ENCODE peak calls at places on chromosomes 2 and 18, in ten cellular contexts. Q, Y, U, Z, K, S, A, R, G and X are unnamed samples. For H3K27me3, the result is how much of the 10 kb centered on the place peaks cover.

GRCh38 chr2:68368657-68369339 is 3.7 kb downstream of the PLEK start:
- DNase-seq in Q (no peak), Y (no peak), U (no peak), Z (no peak), K (peak), S (peak), A (no peak), R (no peak), G (no peak), X (peak)

GRCh38 chr18:34650121-34650545 is 60.0 kb upstream of the DTNA start:
- DNase-seq in Q (no peak), Y (no peak), U (no peak), Z (no peak), K (peak), S (peak), A (no peak), R (no peak), G (no peak), X (peak)

GRCh38 chr2:5991305-5991968 is 299.3 kb downstream of the SOX11 start:
- DNase-seq in Q (no peak), Y (no peak), U (no peak), Z (no peak), K (no peak), S (no peak), A (no peak), R (no peak), G (no peak), X (no peak)

GRCh38 chr2:36174920-36175319 is 180.7 kb upstream of the CRIM1 start:
- DNase-seq in Q (no peak), Y (no peak), U (no peak), Z (no peak), K (no peak), S (no peak), A (no peak), R (no peak), G (no peak), X (no peak)

GRCh38 chr2:33673937-33674336 is 74.8 kb upstream of the FAM98A start:
- DNase-seq in Q (peak), Y (no peak), U (no peak), Z (no peak), K (peak), S (peak), A (no peak), R (no peak), G (no peak), X (no peak)

GRCh38 chr2:27799646-27800010 is 28.1 kb downstream of the MRPL33 start:
- DNase-seq in Q (no peak), Y (no peak), U (no peak), Z (no peak), K (peak), S (no peak), A (no peak), R (no peak), G (no peak), X (peak)

GRCh38 chr2:205889073-205889472 is 196.9 kb downstream of the INO80D start:
- DNase-seq in Q (no peak), Y (no peak), U (no peak), Z (no peak), K (peak), S (peak), A (no peak), R (no peak), G (no peak), X (no peak)

GRCh38 chr18:12278153-12278764 is 24.1 kb downstream of the CIDEA start:
- DNase-seq in Q (no peak), Y (peak), U (no peak), Z (no peak), K (peak), S (peak), A (no peak), R (no peak), G (no peak), X (peak)

GRCh38 chr2:98180456-98180855 is 93.5 kb downstream of the VWA3B start:
- DNase-seq in Q (no peak), Y (no peak), U (no peak), Z (no peak), K (peak), S (no peak), A (no peak), R (no peak), G (no peak), X (no peak)

GRCh38 chr18:27184115-27185024 is 738 bp downstream of the CHST9 start:
- DNase-seq in Q (no peak), Y (no peak), U (no peak), Z (no peak), K (no peak), S (no peak), A (peak), R (no peak), G (peak), X (no peak)

GRCh38 chr2:1162768-1163584 is 212.3 kb downstream of the SNTG2 start:
- DNase-seq in Q (no peak), Y (no peak), U (no peak), Z (no peak), K (peak), S (no peak), A (no peak), R (no peak), G (no peak), X (peak)

GRCh38 chr18:58567453-58568196 is 61.3 kb downstream of the ALPK2 start:
- DNase-seq in Q (no peak), Y (no peak), U (no peak), Z (no peak), K (peak), S (peak), A (no peak), R (no peak), G (no peak), X (peak)

GRCh38 chr18:69400253-69400975 is at the start of gene DOK6:
- DNase-seq in Q (no peak), Y (no peak), U (no peak), Z (no peak), K (no peak), S (peak), A (peak), R (peak), G (peak), X (peak)

GRCh38 chr2:203909946-203910476 is 26.6 kb upstream of the ICOS start:
- DNase-seq in Q (no peak), Y (no peak), U (no peak), Z (no peak), K (no peak), S (no peak), A (no peak), R (no peak), G (no peak), X (no peak)

GRCh38 chr2:61750624-61751023 is 103.2 kb downstream of the FAM161A start:
- DNase-seq in Q (no peak), Y (no peak), U (peak), Z (no peak), K (no peak), S (peak), A (no peak), R (no peak), G (no peak), X (no peak)

GRCh38 chr18:31225668-31226067 is 63.0 kb upstream of the DSC1 start:
- DNase-seq in Q (no peak), Y (peak), U (no peak), Z (no peak), K (no peak), S (peak), A (no peak), R (peak), G (no peak), X (no peak)

GRCh38 chr2:236174608-236175001 is 6.4 kb upstream of the GBX2 start:
- DNase-seq in Q (no peak), Y (no peak), U (no peak), Z (no peak), K (no peak), S (no peak), A (no peak), R (no peak), G (no peak), X (no peak)
- H3K27me3 ChIP-seq in Q (under half), Y (under half), U (half or more), Z (under half), K (under half), S (half or more), A (under half), R (under half), G (half or more), X (under half)

DNA sequence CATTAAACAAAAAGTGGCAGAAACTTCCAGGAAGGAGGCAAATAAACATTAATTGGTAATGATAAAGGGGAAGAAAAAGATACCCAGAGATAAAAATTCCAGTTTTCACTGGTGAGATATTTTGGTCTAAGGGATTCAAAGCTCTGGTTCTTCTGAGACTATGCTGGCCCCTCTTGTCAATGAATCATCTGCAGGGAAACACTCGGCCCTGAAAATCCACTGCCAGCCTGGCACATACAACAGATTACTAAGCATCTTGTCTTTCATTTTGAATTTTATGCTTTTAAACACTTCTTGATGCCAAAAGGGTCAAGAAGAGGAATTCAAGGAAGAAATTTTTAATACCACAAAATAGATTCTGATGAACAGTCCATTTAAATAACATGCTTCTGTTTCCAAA is 1603.8 kb upstream of the ZEB2 start:
- DNase-seq in Q (no peak), Y (no peak), U (no peak), Z (no peak), K (no peak), S (peak), A (no peak), R (no peak), G (no peak), X (peak)
- H3K27me3 ChIP-seq in Q (under half), Y (under half), U (under half), Z (under half), K (under half), S (under half), A (under half), R (under half), G (under half), X (under half)

GRCh38 chr2:17542471-17542870 is 2.0 kb downstream of the VSNL1 start:
- DNase-seq in Q (no peak), Y (no peak), U (no peak), Z (no peak), K (no peak), S (no peak), A (no peak), R (no peak), G (no peak), X (no peak)

GRCh38 chr2:17541514-17541950 is 1.0 kb downstream of the VSNL1 start:
- DNase-seq in Q (no peak), Y (no peak), U (no peak), Z (no peak), K (no peak), S (no peak), A (no peak), R (no peak), G (no peak), X (no peak)

GRCh38 chr2:17543848-17544645 is 3.6 kb downstream of the VSNL1 start:
- DNase-seq in Q (no peak), Y (no peak), U (no peak), Z (no peak), K (peak), S (peak), A (no peak), R (no peak), G (no peak), X (no peak)

GRCh38 chr2:17540813-17541513 is 467 bp downstream of the VSNL1 start:
- DNase-seq in Q (no peak), Y (no peak), U (no peak), Z (no peak), K (no peak), S (no peak), A (no peak), R (no peak), G (no peak), X (no peak)

DNA sequence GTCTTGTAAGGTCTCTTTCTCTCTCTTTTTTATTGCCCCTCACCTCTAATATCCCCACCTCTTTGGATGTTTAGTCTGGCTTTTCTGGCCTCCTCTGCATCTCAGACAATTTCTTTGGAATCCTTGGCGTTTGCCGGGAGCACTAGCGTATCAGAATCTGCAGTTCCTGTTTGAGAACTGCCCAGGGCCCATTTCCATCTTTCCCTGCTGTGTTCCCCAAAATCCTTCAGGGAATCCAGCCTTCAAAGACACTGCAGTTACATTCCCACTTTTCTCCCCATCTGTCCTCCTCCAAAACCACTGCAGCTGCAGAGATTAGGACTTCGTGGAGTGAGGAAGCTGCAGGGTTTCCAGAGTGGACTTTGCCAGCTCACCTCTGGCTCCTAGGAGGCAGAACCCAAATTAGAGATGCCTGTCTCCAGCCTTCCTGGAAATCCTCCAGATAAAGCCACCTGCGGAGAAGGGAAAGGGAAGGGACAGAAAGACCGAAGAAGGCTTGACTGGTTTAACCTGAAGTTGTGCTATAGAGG is 2.7 kb downstream of the VSNL1 start:
- DNase-seq in Q (no peak), Y (no peak), U (no peak), Z (no peak), K (no peak), S (no peak), A (no peak), R (no peak), G (no peak), X (no peak)
- H3K27me3 ChIP-seq in Q (under half), Y (under half), U (under half), Z (under half), K (half or more), S (under half), A (under half), R (under half), G (under half), X (under half)

DNA sequence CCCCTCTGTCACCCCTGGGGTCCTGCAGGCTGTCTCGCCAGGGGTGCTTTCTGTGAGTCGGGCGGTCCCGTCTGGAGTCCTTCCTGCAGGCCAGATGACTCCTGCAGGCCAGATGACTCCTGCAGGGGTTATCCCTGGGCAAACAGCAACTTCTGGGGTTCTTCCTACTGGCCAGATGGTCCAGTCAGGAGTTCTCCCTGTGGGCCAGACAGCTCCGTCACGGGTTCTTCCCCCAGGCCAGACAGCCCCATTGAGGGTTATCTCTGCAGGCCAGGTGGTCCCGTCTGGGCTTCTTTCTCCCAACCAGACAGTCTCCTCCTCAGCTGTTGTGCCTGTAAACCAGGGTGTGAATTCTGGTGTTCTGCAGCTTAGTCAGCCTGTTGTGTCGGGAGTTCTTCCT is 27.6 kb downstream of the ADNP2 start:
- DNase-seq in Q (no peak), Y (no peak), U (no peak), Z (no peak), K (no peak), S (no peak), A (peak), R (no peak), G (no peak), X (no peak)
- H3K27me3 ChIP-seq in Q (under half), Y (under half), U (under half), Z (under half), K (under half), S (under half), A (under half), R (under half), G (under half), X (under half)

GRCh38 chr2:8892149-8892548 is 54.7 kb upstream of the KIDINS220 start:
- DNase-seq in Q (no peak), Y (no peak), U (no peak), Z (no peak), K (no peak), S (no peak), A (no peak), R (no peak), G (no peak), X (no peak)

GRCh38 chr2:8889978-8890377 is 52.6 kb upstream of the KIDINS220 start:
- DNase-seq in Q (no peak), Y (no peak), U (no peak), Z (no peak), K (peak), S (no peak), A (no peak), R (no peak), G (no peak), X (no peak)

GRCh38 chr2:8893474-8893873 is 56.1 kb upstream of the KIDINS220 start:
- DNase-seq in Q (no peak), Y (no peak), U (no peak), Z (no peak), K (no peak), S (no peak), A (no peak), R (no peak), G (no peak), X (no peak)

GRCh38 chr2:8888963-8889362 is 51.5 kb upstream of the KIDINS220 start:
- DNase-seq in Q (no peak), Y (no peak), U (no peak), Z (no peak), K (no peak), S (no peak), A (no peak), R (no peak), G (no peak), X (no peak)

DNA sequence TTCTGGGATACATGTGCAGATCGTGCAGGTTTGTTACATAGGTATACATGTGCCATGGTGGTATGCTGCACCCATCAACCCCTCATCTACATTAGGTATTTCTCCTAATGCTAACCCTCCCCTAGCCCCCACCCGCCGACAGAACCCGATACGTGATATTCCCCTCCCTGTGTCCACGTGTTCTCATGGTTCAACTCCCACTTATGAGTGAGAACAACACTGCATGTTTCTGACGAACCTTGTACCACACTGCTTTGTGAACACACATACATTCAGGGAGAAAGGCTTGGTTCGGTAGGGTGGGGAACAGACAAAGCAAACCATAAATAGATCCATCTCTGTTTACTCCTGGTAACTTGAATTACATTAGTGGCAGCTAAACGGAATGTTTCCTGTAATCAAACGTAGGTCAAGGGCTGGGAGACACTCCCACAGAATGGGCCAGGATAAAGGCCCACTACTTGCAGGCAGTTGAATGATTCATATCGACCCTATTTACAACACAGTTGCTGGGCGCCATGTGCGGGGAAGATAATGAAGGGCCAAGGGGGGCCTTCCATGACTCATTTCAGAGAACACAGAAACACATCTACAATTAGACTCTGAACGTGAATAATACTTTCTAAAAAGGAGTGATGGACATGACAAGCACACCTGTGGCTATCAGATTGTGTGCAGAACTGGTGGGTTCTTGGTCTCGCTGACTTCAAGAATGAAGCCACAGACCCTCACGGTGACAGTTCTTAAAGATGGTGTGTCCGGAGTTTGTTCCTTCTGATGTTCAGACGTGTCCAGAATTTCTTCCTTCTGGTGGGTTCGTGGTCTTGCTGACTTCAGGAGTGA is 56.8 kb upstream of the KIDINS220 start:
- DNase-seq in Q (no peak), Y (no peak), U (no peak), Z (no peak), K (no peak), S (peak), A (no peak), R (no peak), G (no peak), X (no peak)
- H3K27me3 ChIP-seq in Q (under half), Y (under half), U (under half), Z (under half), K (under half), S (under half), A (under half), R (under half), G (under half), X (under half)

GRCh38 chr2:110747522-110748488 is 15.4 kb downstream of the ACOXL start:
- DNase-seq in Q (no peak), Y (no peak), U (no peak), Z (no peak), K (peak), S (no peak), A (no peak), R (no peak), G (no peak), X (no peak)

GRCh38 chr2:110748489-110748867 is 16.1 kb downstream of the ACOXL start:
- DNase-seq in Q (no peak), Y (no peak), U (no peak), Z (peak), K (peak), S (no peak), A (no peak), R (no peak), G (no peak), X (no peak)

GRCh38 chr2:110744429-110744828 is 12.1 kb downstream of the ACOXL start:
- DNase-seq in Q (no peak), Y (no peak), U (no peak), Z (no peak), K (no peak), S (no peak), A (no peak), R (no peak), G (no peak), X (no peak)

GRCh38 chr2:110745048-110745447 is 12.7 kb downstream of the ACOXL start:
- DNase-seq in Q (no peak), Y (no peak), U (no peak), Z (no peak), K (no peak), S (no peak), A (no peak), R (no peak), G (no peak), X (no peak)

GRCh38 chr2:110746586-110747521 is 14.5 kb downstream of the ACOXL start:
- DNase-seq in Q (no peak), Y (peak), U (no peak), Z (no peak), K (no peak), S (no peak), A (no peak), R (no peak), G (no peak), X (no peak)
- H3K27me3 ChIP-seq in Q (under half), Y (under half), U (under half), Z (under half), K (under half), S (under half), A (under half), R (under half), G (under half), X (under half)

DNA sequence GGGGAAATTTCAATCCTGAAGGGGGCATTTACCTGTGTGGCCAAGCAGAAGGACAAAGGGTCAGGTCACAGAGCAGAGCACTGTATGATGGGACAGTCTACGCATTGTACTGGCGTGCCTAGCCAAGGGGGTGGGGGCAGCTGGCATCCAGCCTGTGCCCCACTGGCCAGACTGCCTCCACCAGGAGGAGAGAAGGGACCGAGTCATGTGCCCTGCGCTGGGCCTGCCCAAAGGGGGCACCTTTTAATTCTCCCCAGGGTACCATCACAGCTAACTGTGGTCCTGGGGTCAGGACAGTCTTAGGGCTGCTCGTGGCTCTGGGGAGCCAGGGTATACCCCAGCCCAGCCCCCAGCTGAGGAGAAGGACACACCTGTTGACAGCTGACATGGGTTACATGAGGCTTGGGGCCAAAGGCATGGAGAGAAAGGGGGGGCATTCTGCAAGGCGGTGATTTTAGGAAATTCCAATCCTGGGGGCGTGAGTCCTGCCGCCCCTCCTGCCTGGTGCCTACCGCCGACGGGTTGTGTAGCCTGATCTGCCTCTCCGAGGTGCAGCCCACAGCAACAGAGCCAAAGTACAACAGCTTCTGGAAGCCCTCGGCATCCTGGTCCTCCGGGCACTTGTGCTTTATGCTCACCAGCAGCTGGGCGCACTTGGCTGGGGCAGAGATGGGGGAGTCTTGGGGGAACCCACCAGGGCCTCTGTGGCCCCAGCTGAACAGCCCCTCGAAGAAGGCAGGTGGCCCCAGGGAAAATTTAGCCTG is 11.0 kb downstream of the CFAP65 start:
- DNase-seq in Q (no peak), Y (no peak), U (no peak), Z (no peak), K (no peak), S (no peak), A (no peak), R (no peak), G (no peak), X (no peak)
- H3K27me3 ChIP-seq in Q (under half), Y (under half), U (under half), Z (under half), K (under half), S (half or more), A (under half), R (under half), G (under half), X (under half)